ENCODE peak calls at places on chromosomes 13 and 19, in four cellular contexts. X is A673, Y is amniotic stem cell, Z is AG08395. B is an unnamed sample.

GRCh38 chr13:31045621-31046081 is 113.2 kb downstream of the TEX26 start:
- DNase-seq in X (peak), Y (peak), Z (peak), B (peak)

GRCh38 chr19:532578-533484 is 1.3 kb downstream of the CDC34 start:
- DNase-seq in X (peak), Y (peak), Z (peak), B (peak)

GRCh38 chr13:113001251-113002140 is 32.5 kb downstream of the MCF2L start:
- DNase-seq in X (peak), Y (no peak), Z (peak), B (peak)

GRCh38 chr19:29271341-29271740 is 58.4 kb upstream of the UQCRFS1 start:
- DNase-seq in X (no peak), Y (no peak), Z (no peak), B (no peak)

GRCh38 chr19:4376991-4377781 is 23.2 kb downstream of the SH3GL1 start:
- DNase-seq in X (no peak), Y (no peak), Z (no peak), B (no peak)

GRCh38 chr13:103289661-103290060 is 223.4 kb upstream of the SLC10A2 start:
- DNase-seq in X (no peak), Y (no peak), Z (no peak), B (no peak)

GRCh38 chr19:46609511-46610412 is 8.6 kb downstream of the CALM3 start:
- DNase-seq in X (no peak), Y (no peak), Z (no peak), B (no peak)

GRCh38 chr13:32314968-32315254 is 252 bp downstream of the ZAR1L start:
- DNase-seq in X (peak), Y (no peak), Z (peak), B (peak)

GRCh38 chr19:55283548-55284393 is at the start of gene BRSK1:
- DNase-seq in X (peak), Y (peak), Z (peak), B (peak)

GRCh38 chr19:40798997-40799557 is at the start of gene EGLN2:
- DNase-seq in X (no peak), Y (no peak), Z (peak), B (peak)

GRCh38 chr13:26497991-26498423 is 59.5 kb upstream of the WASF3 start:
- DNase-seq in X (peak), Y (no peak), Z (peak), B (no peak)

GRCh38 chr13:20826301-20826700 is 52.5 kb upstream of the EEF1AKMT1 start:
- DNase-seq in X (no peak), Y (no peak), Z (no peak), B (no peak)

GRCh38 chr13:30898721-30899188 is 7.3 kb upstream of the MEDAG start:
- DNase-seq in X (no peak), Y (peak), Z (peak), B (no peak)

GRCh38 chr13:114030666-114031610 is 57.1 kb upstream of the C13orf46 start:
- DNase-seq in X (no peak), Y (no peak), Z (no peak), B (no peak)